ENCODE peak calls at places on chromosomes 12 and 14, in seven cellular contexts. One of them, this sample, is unnamed.

GRCh38 chr12:51132693-51133092 is 40.2 kb downstream of the TFCP2 start:
- DNase-seq in lower lobe of right lung: no peak
- DNase-seq in HCT116: no peak
- DNase-seq in neural progenitor cell: no peak
- DNase-seq in heart left ventricle: no peak
- DNase-seq in A549: no peak
- DNase-seq in right lobe of liver: no peak
- DNase-seq in this sample: peak; percentile 12

GRCh38 chr12:89244536-89244935 is 107.8 kb downstream of the DUSP6 start:
- DNase-seq in neural progenitor cell: no peak
- DNase-seq in HCT116: no peak
- DNase-seq in right lobe of liver: no peak
- DNase-seq in lower lobe of right lung: no peak
- DNase-seq in heart left ventricle: no peak
- DNase-seq in A549: no peak
- DNase-seq in this sample: no peak

GRCh38 chr14:88599761-88600439 is 37.1 kb downstream of the ZC3H14 start:
- DNase-seq in lower lobe of right lung: no peak
- DNase-seq in HCT116: no peak
- DNase-seq in right lobe of liver: no peak
- DNase-seq in neural progenitor cell: no peak
- DNase-seq in heart left ventricle: no peak
- DNase-seq in A549: no peak
- DNase-seq in this sample: no peak

GRCh38 chr12:112183141-112183581 is 57.8 kb downstream of the TRAFD1 start:
- DNase-seq in heart left ventricle: no peak
- DNase-seq in neural progenitor cell: no peak
- DNase-seq in HCT116: no peak
- DNase-seq in right lobe of liver: no peak
- DNase-seq in lower lobe of right lung: no peak
- DNase-seq in A549: no peak
- DNase-seq in this sample: no peak

GRCh38 chr12:49491823-49492222 is 47.0 kb upstream of the KCNH3 start:
- DNase-seq in A549: no peak
- DNase-seq in heart left ventricle: no peak
- DNase-seq in right lobe of liver: no peak
- DNase-seq in HCT116: no peak
- DNase-seq in neural progenitor cell: no peak
- DNase-seq in lower lobe of right lung: no peak
- DNase-seq in this sample: no peak

GRCh38 chr12:88200029-88200428 is 57.9 kb downstream of the TMTC3 start:
- DNase-seq in lower lobe of right lung: no peak
- DNase-seq in A549: no peak
- DNase-seq in HCT116: no peak
- DNase-seq in heart left ventricle: no peak
- DNase-seq in right lobe of liver: no peak
- DNase-seq in neural progenitor cell: no peak
- DNase-seq in this sample: no peak

GRCh38 chr12:32702470-32702869 is 23.4 kb downstream of the DNM1L start:
- DNase-seq in heart left ventricle: no peak
- DNase-seq in HCT116: no peak
- DNase-seq in neural progenitor cell: no peak
- DNase-seq in lower lobe of right lung: no peak
- DNase-seq in right lobe of liver: no peak
- DNase-seq in A549: no peak
- DNase-seq in this sample: no peak

GRCh38 chr12:6942331-6942665 is 1.3 kb upstream of the RNU7-1 start:
- DNase-seq in HCT116: no peak
- DNase-seq in heart left ventricle: no peak
- DNase-seq in neural progenitor cell: no peak
- DNase-seq in right lobe of liver: no peak
- DNase-seq in lower lobe of right lung: peak; percentile 45
- DNase-seq in A549: no peak
- DNase-seq in this sample: no peak

GRCh38 chr12:40515041-40515825 is 177.0 kb upstream of the CNTN1 start:
- DNase-seq in lower lobe of right lung: no peak
- DNase-seq in A549: no peak
- DNase-seq in heart left ventricle: no peak
- DNase-seq in neural progenitor cell: peak; percentile 46
- DNase-seq in HCT116: no peak
- DNase-seq in right lobe of liver: no peak
- DNase-seq in this sample: peak; percentile 80

GRCh38 chr12:78931466-78931990 is 67.0 kb downstream of the SYT1 start:
- DNase-seq in A549: no peak
- DNase-seq in HCT116: no peak
- DNase-seq in lower lobe of right lung: no peak
- DNase-seq in heart left ventricle: no peak
- DNase-seq in neural progenitor cell: peak; percentile 19
- DNase-seq in right lobe of liver: no peak
- DNase-seq in this sample: no peak

GRCh38 chr12:61188801-61189595 is 1071.2 kb upstream of the USP15 start:
- DNase-seq in lower lobe of right lung: no peak
- DNase-seq in A549: no peak
- DNase-seq in HCT116: no peak
- DNase-seq in right lobe of liver: no peak
- DNase-seq in heart left ventricle: no peak
- DNase-seq in neural progenitor cell: no peak
- DNase-seq in this sample: no peak

GRCh38 chr14:55731881-55732498 is 152.0 kb downstream of the KTN1 start:
- DNase-seq in neural progenitor cell: peak; percentile 48
- DNase-seq in heart left ventricle: no peak
- DNase-seq in lower lobe of right lung: no peak
- DNase-seq in A549: no peak
- DNase-seq in HCT116: peak; percentile 12
- DNase-seq in right lobe of liver: no peak
- DNase-seq in this sample: no peak

GRCh38 chr12:99079811-99080210 is 434.7 kb downstream of the APAF1 start:
- DNase-seq in right lobe of liver: no peak
- DNase-seq in heart left ventricle: no peak
- DNase-seq in neural progenitor cell: no peak
- DNase-seq in A549: no peak
- DNase-seq in HCT116: no peak
- DNase-seq in lower lobe of right lung: no peak
- DNase-seq in this sample: no peak

GRCh38 chr12:104503191-104503590 is 46.4 kb downstream of the CHST11 start:
- DNase-seq in right lobe of liver: no peak
- DNase-seq in HCT116: no peak
- DNase-seq in A549: no peak
- DNase-seq in lower lobe of right lung: no peak
- DNase-seq in heart left ventricle: no peak
- DNase-seq in neural progenitor cell: no peak
- DNase-seq in this sample: no peak

GRCh38 chr14:81555051-81555450 is 21.4 kb upstream of the SEL1L start:
- DNase-seq in right lobe of liver: no peak
- DNase-seq in heart left ventricle: no peak
- DNase-seq in lower lobe of right lung: no peak
- DNase-seq in HCT116: no peak
- DNase-seq in neural progenitor cell: no peak
- DNase-seq in A549: no peak
- DNase-seq in this sample: no peak

GRCh38 chr14:46063872-46064271 is 587.7 kb downstream of the RPL10L start:
- DNase-seq in neural progenitor cell: peak; percentile 15
- DNase-seq in heart left ventricle: no peak
- DNase-seq in HCT116: no peak
- DNase-seq in A549: peak; percentile 0
- DNase-seq in right lobe of liver: no peak
- DNase-seq in lower lobe of right lung: no peak
- DNase-seq in this sample: no peak

GRCh38 chr12:87813476-87814234 is 215.5 kb downstream of the C12orf50 start:
- DNase-seq in A549: peak; percentile 76
- DNase-seq in lower lobe of right lung: no peak
- DNase-seq in heart left ventricle: no peak
- DNase-seq in HCT116: no peak
- DNase-seq in right lobe of liver: no peak
- DNase-seq in neural progenitor cell: no peak
- DNase-seq in this sample: no peak

GRCh38 chr14:49249022-49249421 is 337.2 kb downstream of the RPS29 start:
- DNase-seq in lower lobe of right lung: no peak
- DNase-seq in right lobe of liver: no peak
- DNase-seq in A549: no peak
- DNase-seq in neural progenitor cell: no peak
- DNase-seq in heart left ventricle: no peak
- DNase-seq in HCT116: no peak
- DNase-seq in this sample: no peak

GRCh38 chr14:89007906-89008305 is 183.5 kb downstream of the TTC8 start:
- DNase-seq in neural progenitor cell: no peak
- DNase-seq in A549: no peak
- DNase-seq in HCT116: no peak
- DNase-seq in heart left ventricle: no peak
- DNase-seq in lower lobe of right lung: no peak
- DNase-seq in right lobe of liver: no peak
- DNase-seq in this sample: no peak

GRCh38 chr12:110917467-110917866 is 2.9 kb downstream of the MYL2 start:
- DNase-seq in HCT116: peak; percentile 71
- DNase-seq in right lobe of liver: no peak
- DNase-seq in neural progenitor cell: no peak
- DNase-seq in lower lobe of right lung: no peak
- DNase-seq in heart left ventricle: no peak
- DNase-seq in A549: peak; percentile 70
- DNase-seq in this sample: peak; percentile 22

GRCh38 chr14:49017451-49017850 is 568.7 kb downstream of the RPS29 start:
- DNase-seq in heart left ventricle: no peak
- DNase-seq in HCT116: no peak
- DNase-seq in neural progenitor cell: no peak
- DNase-seq in right lobe of liver: no peak
- DNase-seq in A549: no peak
- DNase-seq in lower lobe of right lung: no peak
- DNase-seq in this sample: peak; percentile 5

GRCh38 chr14:73207615-73208014 is 29.7 kb upstream of the PAPLN start:
- DNase-seq in lower lobe of right lung: no peak
- DNase-seq in heart left ventricle: no peak
- DNase-seq in right lobe of liver: no peak
- DNase-seq in A549: no peak
- DNase-seq in neural progenitor cell: no peak
- DNase-seq in HCT116: no peak
- DNase-seq in this sample: no peak

GRCh38 chr14:73211251-73211650 is 26.1 kb upstream of the PAPLN start:
- DNase-seq in neural progenitor cell: no peak
- DNase-seq in A549: no peak
- DNase-seq in lower lobe of right lung: no peak
- DNase-seq in heart left ventricle: no peak
- DNase-seq in HCT116: no peak
- DNase-seq in right lobe of liver: no peak
- DNase-seq in this sample: peak; percentile 22

GRCh38 chr14:73209943-73210342 is 27.4 kb upstream of the PAPLN start:
- DNase-seq in A549: no peak
- DNase-seq in right lobe of liver: no peak
- DNase-seq in heart left ventricle: no peak
- DNase-seq in neural progenitor cell: no peak
- DNase-seq in HCT116: no peak
- DNase-seq in lower lobe of right lung: no peak
- DNase-seq in this sample: no peak

GRCh38 chr14:73208390-73208789 is 28.9 kb upstream of the PAPLN start:
- DNase-seq in neural progenitor cell: no peak
- DNase-seq in right lobe of liver: no peak
- DNase-seq in heart left ventricle: no peak
- DNase-seq in lower lobe of right lung: no peak
- DNase-seq in A549: no peak
- DNase-seq in HCT116: peak; percentile 8
- DNase-seq in this sample: no peak

GRCh38 chr14:73208846-73209245 is 28.5 kb upstream of the PAPLN start:
- DNase-seq in lower lobe of right lung: no peak
- DNase-seq in neural progenitor cell: no peak
- DNase-seq in right lobe of liver: no peak
- DNase-seq in HCT116: no peak
- DNase-seq in heart left ventricle: no peak
- DNase-seq in A549: no peak
- DNase-seq in this sample: no peak
- H3K27ac ChIP-seq in lower lobe of right lung: no peak overlapping the region
- H3K27ac ChIP-seq in neural progenitor cell: no peak overlapping the region
- H3K27ac ChIP-seq in right lobe of liver: no peak overlapping the region
- H3K27ac ChIP-seq in HCT116: no peak overlapping the region
- H3K27ac ChIP-seq in heart left ventricle: no peak overlapping the region
- H3K27ac ChIP-seq in A549: no peak overlapping the region
- H3K27ac ChIP-seq in this sample: no peak overlapping the region

GRCh38 chr14:68199465-68200145 is 380.0 kb downstream of the RAD51B start:
- DNase-seq in heart left ventricle: peak; percentile 34
- DNase-seq in HCT116: no peak
- DNase-seq in right lobe of liver: no peak
- DNase-seq in neural progenitor cell: peak; percentile 86
- DNase-seq in A549: no peak
- DNase-seq in lower lobe of right lung: no peak
- DNase-seq in this sample: no peak

GRCh38 chr14:68208218-68208617 is 388.6 kb downstream of the RAD51B start:
- DNase-seq in A549: no peak
- DNase-seq in neural progenitor cell: no peak
- DNase-seq in right lobe of liver: no peak
- DNase-seq in HCT116: no peak
- DNase-seq in heart left ventricle: no peak
- DNase-seq in lower lobe of right lung: no peak
- DNase-seq in this sample: no peak

GRCh38 chr14:68198713-68199464 is 379.3 kb downstream of the RAD51B start:
- DNase-seq in lower lobe of right lung: no peak
- DNase-seq in heart left ventricle: no peak
- DNase-seq in A549: no peak
- DNase-seq in HCT116: no peak
- DNase-seq in right lobe of liver: no peak
- DNase-seq in neural progenitor cell: no peak
- DNase-seq in this sample: no peak

GRCh38 chr14:68208726-68209125 is 389.1 kb downstream of the RAD51B start:
- DNase-seq in right lobe of liver: no peak
- DNase-seq in lower lobe of right lung: no peak
- DNase-seq in neural progenitor cell: no peak
- DNase-seq in heart left ventricle: no peak
- DNase-seq in HCT116: no peak
- DNase-seq in A549: no peak
- DNase-seq in this sample: no peak

DNA sequence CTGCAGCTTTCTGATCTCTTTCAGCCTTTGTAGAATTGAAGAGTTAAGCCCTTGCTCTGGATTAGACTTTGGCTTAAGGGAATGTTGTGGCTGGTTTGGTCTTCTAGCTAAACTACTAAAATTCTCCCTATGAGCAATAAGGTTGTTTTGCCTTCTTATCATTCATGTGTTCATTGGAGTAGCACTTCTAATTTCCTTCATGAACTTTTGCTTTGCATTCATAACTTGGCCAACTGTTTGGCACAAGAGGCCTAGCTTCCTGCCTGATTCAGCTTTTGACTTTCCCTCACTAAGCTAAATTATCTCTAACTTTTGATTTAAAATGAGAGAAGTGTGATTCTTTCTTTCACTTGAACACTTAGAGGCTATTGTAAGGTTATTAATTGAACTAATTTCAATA is 384.3 kb downstream of the RAD51B start:
- DNase-seq in lower lobe of right lung: no peak
- DNase-seq in A549: no peak
- DNase-seq in right lobe of liver: no peak
- DNase-seq in HCT116: no peak
- DNase-seq in heart left ventricle: no peak
- DNase-seq in neural progenitor cell: no peak
- DNase-seq in this sample: no peak
- H3K27ac ChIP-seq in lower lobe of right lung: no peak overlapping the region
- H3K27ac ChIP-seq in A549: no peak overlapping the region
- H3K27ac ChIP-seq in right lobe of liver: no peak overlapping the region
- H3K27ac ChIP-seq in HCT116: no peak overlapping the region
- H3K27ac ChIP-seq in heart left ventricle: no peak overlapping the region
- H3K27ac ChIP-seq in neural progenitor cell: no peak overlapping the region
- H3K27ac ChIP-seq in this sample: no peak overlapping the region

GRCh38 chr12:124381454-124382207 is 86.7 kb downstream of the RFLNA start:
- DNase-seq in neural progenitor cell: no peak
- DNase-seq in heart left ventricle: peak; percentile 96
- DNase-seq in lower lobe of right lung: peak; percentile 96
- DNase-seq in A549: peak; percentile 93
- DNase-seq in right lobe of liver: peak; percentile 95
- DNase-seq in HCT116: no peak
- DNase-seq in this sample: no peak
- H3K27ac ChIP-seq in neural progenitor cell: no peak overlapping the region
- H3K27ac ChIP-seq in heart left ventricle: peak overlapping the region; percentile 86
- H3K27ac ChIP-seq in lower lobe of right lung: peak overlapping the region; percentile 90
- H3K27ac ChIP-seq in A549: peak overlapping the region; percentile 99
- H3K27ac ChIP-seq in right lobe of liver: peak overlapping the region; percentile 48
- H3K27ac ChIP-seq in HCT116: no peak overlapping the region
- H3K27ac ChIP-seq in this sample: no peak overlapping the region

GRCh38 chr12:53959314-53959713 is 4.6 kb downstream of the HOXC12 start:
- DNase-seq in right lobe of liver: no peak
- DNase-seq in A549: no peak
- DNase-seq in lower lobe of right lung: no peak
- DNase-seq in neural progenitor cell: no peak
- DNase-seq in HCT116: no peak
- DNase-seq in heart left ventricle: no peak
- DNase-seq in this sample: no peak
- H3K27ac ChIP-seq in right lobe of liver: no peak overlapping the region
- H3K27ac ChIP-seq in A549: no peak overlapping the region
- H3K27ac ChIP-seq in lower lobe of right lung: no peak overlapping the region
- H3K27ac ChIP-seq in neural progenitor cell: no peak overlapping the region
- H3K27ac ChIP-seq in HCT116: no peak overlapping the region
- H3K27ac ChIP-seq in heart left ventricle: no peak overlapping the region
- H3K27ac ChIP-seq in this sample: no peak overlapping the region

This sample was measured in SJCRH30.